ENCODE peak calls at places on chromosomes 5 and 9, in four cellular contexts. F is WERI-Rb-1, Z is Right ventricle myocardium superior, H is B cell. I is an unnamed sample.

GRCh38 chr9:78262655-78263054 is 26.8 kb downstream of the CEP78 start:
- DNase-seq in F (no peak), Z (no peak), H (no peak), I (no peak)

GRCh38 chr9:136334541-136334940 is 7.2 kb downstream of the GPSM1 start:
- DNase-seq in F (no peak), Z (no peak), H (no peak), I (no peak)

GRCh38 chr9:113669523-113670115 is 206.1 kb downstream of the RGS3 start:
- DNase-seq in F (no peak), Z (no peak), H (no peak), I (no peak)

GRCh38 chr5:15105799-15106393 is 234.3 kb upstream of the ANKH start:
- DNase-seq in F (peak), Z (no peak), H (no peak), I (peak)

GRCh38 chr9:32384364-32385134 is at the start of gene ACO1:
- DNase-seq in F (peak), Z (peak), H (peak), I (peak)

GRCh38 chr9:72858089-72858912 is 94.6 kb downstream of the ALDH1A1 start:
- DNase-seq in F (no peak), Z (no peak), H (no peak), I (no peak)

GRCh38 chr9:93949694-93950449 is 5.3 kb downstream of the BARX1 start:
- DNase-seq in F (peak), Z (no peak), H (no peak), I (no peak)

GRCh38 chr9:6715755-6716643 is 41.8 kb upstream of the KDM4C start:
- DNase-seq in F (no peak), Z (peak), H (peak), I (no peak)

GRCh38 chr5:170319281-170319680 is 21.7 kb upstream of the LCP2 start:
- DNase-seq in F (no peak), Z (no peak), H (no peak), I (no peak)

GRCh38 chr5:90017236-90017635 is 392.3 kb downstream of the CETN3 start:
- DNase-seq in F (no peak), Z (no peak), H (no peak), I (no peak)

GRCh38 chr5:154157483-154158378 is 32.8 kb upstream of the GALNT10 start:
- DNase-seq in F (no peak), Z (no peak), H (no peak), I (no peak)

GRCh38 chr9:88539246-88539645 is 4.3 kb downstream of the NXNL2 start:
- DNase-seq in F (no peak), Z (no peak), H (no peak), I (no peak)

GRCh38 chr9:134497283-134497860 is 144.2 kb upstream of the COL5A1 start:
- DNase-seq in F (no peak), Z (no peak), H (no peak), I (no peak)

GRCh38 chr5:139282195-139282557 is 11.4 kb upstream of the MATR3 start:
- DNase-seq in F (no peak), Z (no peak), H (no peak), I (no peak)

I was measured in D341Med.